ENCODE peak calls at places on chromosome 1, in six cellular contexts. L is lower lobe of right lung, W is fibroblast of lung, D is colonic mucosa, C is upper lobe of left lung, R is tibial nerve. O is an unnamed sample. For H3K4me1 and H3K9me3, the result is how much of the 10 kb centered on the place peaks cover.

GRCh38 chr1:47551971-47552528 is 114.2 kb downstream of the FOXD2 start:
- DNase-seq in C (no peak), D (no peak), L (no peak), W (no peak), R (no peak), O (no peak)

GRCh38 chr1:106755682-106756406 is 300.6 kb upstream of the PRMT6 start:
- DNase-seq in L (no peak), D (no peak), R (no peak), C (no peak), W (peak), O (no peak)

GRCh38 chr1:27307851-27308598 is 13.9 kb upstream of the TMEM222 start:
- DNase-seq in D (no peak), L (no peak), C (no peak), W (no peak), R (no peak), O (no peak)

GRCh38 chr1:96634863-96635262 is 86.7 kb upstream of the PTBP2 start:
- DNase-seq in D (no peak), R (no peak), C (no peak), W (peak), L (no peak), O (no peak)

GRCh38 chr1:94265931-94266330 is 28.5 kb upstream of the ARHGAP29 start:
- DNase-seq in R (no peak), D (no peak), L (no peak), C (no peak), W (no peak), O (no peak)

GRCh38 chr1:83735525-83735924 is 263.4 kb downstream of the TTLL7 start:
- DNase-seq in W (no peak), L (no peak), R (no peak), C (no peak), D (no peak), O (no peak)

GRCh38 chr1:155030899-155031298 is 2.7 kb downstream of the DCST2 start:
- DNase-seq in D (no peak), R (no peak), C (no peak), L (no peak), W (no peak), O (no peak)

GRCh38 chr1:93504247-93505033 is 56.5 kb downstream of the FNBP1L start:
- DNase-seq in W (peak), R (no peak), C (no peak), D (no peak), L (no peak), O (no peak)

GRCh38 chr1:109884242-109884891 is 26.3 kb upstream of the CSF1 start:
- DNase-seq in D (no peak), R (no peak), L (no peak), W (no peak), C (no peak), O (no peak)

GRCh38 chr1:239354211-239354610 is 32.2 kb upstream of the CHRM3 start:
- DNase-seq in R (no peak), L (no peak), W (peak), D (no peak), C (no peak), O (no peak)

GRCh38 chr1:29579821-29580425 is 343.6 kb downstream of the PTPRU start:
- DNase-seq in R (no peak), W (peak), L (no peak), C (no peak), D (no peak), O (no peak)

GRCh38 chr1:31371560-31371959 is 1.3 kb downstream of the FABP3 start:
- DNase-seq in L (no peak), R (no peak), W (no peak), C (no peak), D (peak), O (no peak)

GRCh38 chr1:31372051-31372450 is 825 bp downstream of the FABP3 start:
- DNase-seq in L (no peak), C (no peak), W (no peak), R (no peak), D (no peak), O (no peak)

GRCh38 chr1:31374511-31375196 is 1.8 kb upstream of the FABP3 start:
- DNase-seq in R (no peak), L (no peak), C (peak), W (peak), D (no peak), O (no peak)

GRCh38 chr1:31372961-31373896 is at the start of gene FABP3:
- DNase-seq in W (peak), R (peak), L (peak), C (peak), D (peak), O (no peak)

DNA sequence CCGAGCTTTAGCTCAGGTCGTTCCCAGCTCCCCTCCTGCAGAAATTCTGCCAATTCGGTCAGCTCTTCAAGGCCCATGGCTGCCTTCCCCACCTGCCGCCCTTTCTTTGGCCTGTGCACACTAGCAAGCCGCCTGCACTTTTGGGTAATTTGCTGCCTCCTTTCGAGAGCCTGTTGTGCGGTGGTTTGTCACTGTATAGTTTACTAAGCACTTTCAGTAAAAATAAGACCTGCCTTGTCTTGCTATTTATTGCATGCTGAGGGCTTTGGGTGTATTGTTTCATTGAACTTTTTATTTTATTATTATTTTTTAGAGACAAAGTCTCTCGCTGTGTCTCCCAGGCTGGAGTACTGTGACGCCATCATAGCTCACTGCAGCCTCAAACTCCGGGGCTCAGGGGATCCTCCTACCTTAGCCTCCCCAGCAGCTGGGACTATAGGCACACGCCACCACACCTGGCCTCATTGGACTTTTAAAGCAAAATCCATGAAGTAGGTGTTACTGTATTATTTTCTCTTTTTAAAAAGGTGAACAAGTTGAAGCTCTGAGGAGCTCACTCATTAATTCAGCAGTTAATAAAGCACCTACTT is 1.1 kb upstream of the FABP3 start:
- DNase-seq in C (no peak), R (no peak), W (no peak), D (no peak), L (no peak), O (no peak)
- H3K4me3 ChIP-seq in C (no peak), R (peak), W (no peak), D (peak), L (peak), O (peak)

GRCh38 chr1:173448945-173449344 is 28.2 kb upstream of the PRDX6 start:
- DNase-seq in W (no peak), L (no peak), R (no peak), C (no peak), D (no peak), O (no peak)
- H3K4me1 ChIP-seq in W (under half), L (under half), R (under half), C (under half), D (under half), O (under half)

GRCh38 chr1:159465191-159465603 is 25.7 kb downstream of the OR10J1 start:
- DNase-seq in D (no peak), R (no peak), W (no peak), C (no peak), L (no peak), O (no peak)
- H3K9me3 ChIP-seq in D (under half), R (under half), W (under half), C (under half), L (under half), O (under half)

GRCh38 chr1:32767156-32767555 is 50.0 kb downstream of the YARS1 start:
- DNase-seq in D (no peak), R (no peak), C (no peak), W (no peak), L (peak), O (no peak)
- H3K4me3 ChIP-seq in D (no peak), R (no peak), C (no peak), W (no peak), L (no peak), O (no peak)

DNA sequence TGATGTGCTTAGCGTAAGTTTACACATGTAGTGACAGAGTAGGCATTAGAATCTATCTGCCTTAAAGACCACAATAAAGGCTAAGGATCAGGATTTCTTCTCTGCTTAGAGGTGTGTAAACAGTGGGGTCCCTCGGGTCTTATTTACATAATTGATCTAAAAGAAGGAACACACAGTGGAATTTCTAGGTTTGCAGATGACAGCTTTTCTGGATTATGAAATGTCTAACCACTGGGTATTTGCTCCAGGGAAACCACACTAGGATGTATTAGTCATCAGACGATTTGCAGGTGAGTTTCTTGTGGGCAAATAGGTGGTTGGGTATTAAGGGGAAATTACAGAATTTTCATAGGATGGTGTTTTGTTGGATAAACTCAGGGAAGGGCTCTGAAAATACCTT is 5.8 kb downstream of the LRRC8D start:
- DNase-seq in D (no peak), R (no peak), W (no peak), L (no peak), C (no peak), O (no peak)
- H3K4me1 ChIP-seq in D (under half), R (under half), W (under half), L (under half), C (under half), O (under half)

GRCh38 chr1:248790456-248790855 is 34.9 kb upstream of the LYPD8 start:
- DNase-seq in R (no peak), L (no peak), C (no peak), D (no peak), W (no peak), O (no peak)

GRCh38 chr1:248791010-248791409 is 34.7 kb downstream of the SH3BP5L start:
- DNase-seq in C (no peak), D (no peak), L (no peak), W (no peak), R (no peak), O (no peak)

GRCh38 chr1:248792342-248792741 is 33.4 kb downstream of the SH3BP5L start:
- DNase-seq in W (no peak), L (no peak), C (no peak), R (no peak), D (no peak), O (no peak)

GRCh38 chr1:248788327-248788726 is 32.8 kb upstream of the LYPD8 start:
- DNase-seq in D (no peak), W (no peak), C (no peak), L (no peak), R (no peak), O (no peak)

DNA sequence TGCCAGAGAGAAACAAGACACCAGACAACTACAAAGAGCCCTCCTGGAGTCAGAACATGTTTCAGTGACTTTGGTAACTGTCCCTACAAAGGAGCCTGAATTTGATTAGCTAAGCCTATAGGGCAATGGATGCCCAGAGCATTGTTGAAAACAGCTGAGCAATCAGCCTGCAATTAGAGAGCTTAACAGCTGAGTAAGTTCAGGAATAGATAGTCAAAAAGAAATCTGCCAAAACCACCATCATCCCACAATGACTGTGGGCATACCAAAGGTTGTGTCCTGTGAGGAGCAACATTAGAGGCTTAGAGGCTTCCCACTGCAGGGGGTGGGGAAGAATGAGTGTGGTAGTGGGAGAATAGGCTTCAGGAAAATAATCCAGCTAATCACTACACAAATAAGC is 32.1 kb downstream of the SH3BP5L start:
- DNase-seq in R (no peak), D (no peak), L (no peak), W (no peak), C (no peak), O (no peak)
- H3K9me3 ChIP-seq in R (under half), D (under half), L (under half), W (under half), C (under half), O (under half)